ENCODE peak calls at places on chromosome 10, in four cellular contexts. One of them, this sample, is unnamed.

GRCh38 chr10:48468130-48468790 is 136.6 kb downstream of the ARHGAP22 start:
- DNase-seq in CD4-positive, CD25-positive, alpha-beta regulatory T cell: no peak
- DNase-seq in breast epithelium: peak
- DNase-seq in cardiac muscle cell: no peak
- DNase-seq in this sample: no peak

GRCh38 chr10:30134546-30134945 is 75.2 kb upstream of the JCAD start:
- DNase-seq in CD4-positive, CD25-positive, alpha-beta regulatory T cell: no peak
- DNase-seq in breast epithelium: no peak
- DNase-seq in cardiac muscle cell: no peak
- DNase-seq in this sample: no peak

GRCh38 chr10:75137533-75138438 is 26.3 kb downstream of the SAMD8 start:
- DNase-seq in CD4-positive, CD25-positive, alpha-beta regulatory T cell: peak
- DNase-seq in breast epithelium: no peak
- DNase-seq in cardiac muscle cell: peak
- DNase-seq in this sample: no peak

GRCh38 chr10:8360365-8360764 is 305.9 kb downstream of the GATA3 start:
- DNase-seq in CD4-positive, CD25-positive, alpha-beta regulatory T cell: peak
- DNase-seq in breast epithelium: no peak
- DNase-seq in cardiac muscle cell: no peak
- DNase-seq in this sample: no peak

GRCh38 chr10:59606551-59606961 is 103.1 kb downstream of the SLC16A9 start:
- DNase-seq in CD4-positive, CD25-positive, alpha-beta regulatory T cell: no peak
- DNase-seq in breast epithelium: no peak
- DNase-seq in cardiac muscle cell: peak
- DNase-seq in this sample: no peak

GRCh38 chr10:49115015-49115795 is at the start of gene VSTM4:
- DNase-seq in CD4-positive, CD25-positive, alpha-beta regulatory T cell: no peak
- DNase-seq in breast epithelium: no peak
- DNase-seq in cardiac muscle cell: peak
- DNase-seq in this sample: peak

GRCh38 chr10:123885406-123886164 is 6.0 kb downstream of the CPXM2 start:
- DNase-seq in CD4-positive, CD25-positive, alpha-beta regulatory T cell: no peak
- DNase-seq in breast epithelium: no peak
- DNase-seq in cardiac muscle cell: no peak
- DNase-seq in this sample: no peak

GRCh38 chr10:75261813-75262725 is 26.3 kb upstream of the COMTD1 start:
- DNase-seq in CD4-positive, CD25-positive, alpha-beta regulatory T cell: no peak
- DNase-seq in breast epithelium: no peak
- DNase-seq in cardiac muscle cell: no peak
- DNase-seq in this sample: no peak

GRCh38 chr10:46547881-46548780 is 8.3 kb downstream of the GPRIN2 start:
- DNase-seq in CD4-positive, CD25-positive, alpha-beta regulatory T cell: no peak
- DNase-seq in breast epithelium: no peak
- DNase-seq in cardiac muscle cell: no peak
- DNase-seq in this sample: no peak

GRCh38 chr10:87978166-87978565 is 114.7 kb downstream of the PTEN start:
- DNase-seq in CD4-positive, CD25-positive, alpha-beta regulatory T cell: no peak
- DNase-seq in breast epithelium: no peak
- DNase-seq in cardiac muscle cell: no peak
- DNase-seq in this sample: no peak

GRCh38 chr10:62019013-62019684 is 117.7 kb downstream of the ARID5B start:
- DNase-seq in CD4-positive, CD25-positive, alpha-beta regulatory T cell: no peak
- DNase-seq in breast epithelium: no peak
- DNase-seq in cardiac muscle cell: peak
- DNase-seq in this sample: no peak

GRCh38 chr10:454860-455259 is 234.6 kb downstream of the DIP2C start:
- DNase-seq in CD4-positive, CD25-positive, alpha-beta regulatory T cell: peak
- DNase-seq in breast epithelium: no peak
- DNase-seq in cardiac muscle cell: peak
- DNase-seq in this sample: no peak

GRCh38 chr10:451021-451471 is 238.4 kb downstream of the DIP2C start:
- DNase-seq in CD4-positive, CD25-positive, alpha-beta regulatory T cell: peak
- DNase-seq in breast epithelium: no peak
- DNase-seq in cardiac muscle cell: no peak
- DNase-seq in this sample: no peak

GRCh38 chr10:451856-452255 is 237.6 kb downstream of the DIP2C start:
- DNase-seq in CD4-positive, CD25-positive, alpha-beta regulatory T cell: no peak
- DNase-seq in breast epithelium: no peak
- DNase-seq in cardiac muscle cell: no peak
- DNase-seq in this sample: no peak

GRCh38 chr10:450463-450862 is 239.0 kb downstream of the DIP2C start:
- DNase-seq in CD4-positive, CD25-positive, alpha-beta regulatory T cell: no peak
- DNase-seq in breast epithelium: no peak
- DNase-seq in cardiac muscle cell: no peak
- DNase-seq in this sample: no peak

DNA sequence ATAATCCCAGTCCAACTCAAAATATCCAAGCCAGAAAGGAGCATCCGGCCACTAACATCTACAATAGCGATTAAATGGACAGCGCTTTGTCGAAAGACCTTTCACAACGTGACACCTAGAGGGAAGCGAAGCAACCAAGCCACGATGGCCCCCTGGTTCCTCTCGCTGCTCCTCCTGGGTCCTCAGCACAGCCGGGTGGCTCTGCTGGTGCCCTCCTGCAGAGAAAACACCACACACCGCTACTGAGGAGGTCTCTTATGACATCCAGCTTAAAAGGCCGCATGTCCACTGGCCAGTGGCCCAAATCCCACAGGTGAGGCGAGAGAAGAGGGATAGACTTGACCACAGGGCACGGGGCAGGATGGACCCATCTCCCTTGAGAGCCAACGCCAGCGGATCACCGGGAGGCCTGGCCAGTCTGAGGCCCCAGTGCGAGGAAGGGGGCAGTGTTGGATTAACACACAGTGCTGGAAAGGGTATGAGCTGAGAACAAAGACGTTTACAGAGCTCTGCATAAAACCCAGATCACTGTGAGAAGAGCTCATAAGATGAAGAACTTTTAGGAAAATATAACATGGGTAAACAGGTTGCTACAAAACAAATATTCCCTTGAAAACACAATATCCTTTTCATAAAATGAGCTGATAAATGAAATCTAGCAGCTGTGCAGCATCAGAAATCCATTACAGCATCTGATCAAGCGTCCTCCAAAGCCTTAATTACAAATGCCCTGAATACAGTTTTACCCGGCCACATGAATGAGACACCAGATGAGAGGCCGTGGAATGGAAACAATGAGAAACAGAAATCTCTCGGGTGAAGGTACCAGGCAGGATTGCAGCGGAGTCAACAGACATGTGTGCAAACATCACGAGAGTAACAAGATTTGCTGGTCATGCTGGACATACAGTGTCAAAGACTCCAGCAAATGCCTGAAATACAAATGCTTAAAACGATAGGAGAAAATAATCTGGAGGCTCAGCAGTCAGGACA is 236.7 kb downstream of the DIP2C start:
- DNase-seq in CD4-positive, CD25-positive, alpha-beta regulatory T cell: no peak
- DNase-seq in breast epithelium: no peak
- DNase-seq in cardiac muscle cell: no peak
- DNase-seq in this sample: peak
- H3K27ac ChIP-seq in CD4-positive, CD25-positive, alpha-beta regulatory T cell: no peak
- H3K27ac ChIP-seq in breast epithelium: no peak
- H3K27ac ChIP-seq in cardiac muscle cell: no peak
- H3K27ac ChIP-seq in this sample: peak

GRCh38 chr10:113062977-113063967 is 113.2 kb downstream of the TCF7L2 start:
- DNase-seq in CD4-positive, CD25-positive, alpha-beta regulatory T cell: no peak
- DNase-seq in breast epithelium: no peak
- DNase-seq in cardiac muscle cell: peak
- DNase-seq in this sample: no peak
- H3K27ac ChIP-seq in CD4-positive, CD25-positive, alpha-beta regulatory T cell: no peak
- H3K27ac ChIP-seq in breast epithelium: peak
- H3K27ac ChIP-seq in cardiac muscle cell: peak
- H3K27ac ChIP-seq in this sample: no peak

GRCh38 chr10:35712486-35712885 is 70.4 kb upstream of the FZD8 start:
- DNase-seq in CD4-positive, CD25-positive, alpha-beta regulatory T cell: no peak
- DNase-seq in breast epithelium: no peak
- DNase-seq in cardiac muscle cell: no peak
- DNase-seq in this sample: no peak

GRCh38 chr10:35706959-35707358 is 64.9 kb upstream of the FZD8 start:
- DNase-seq in CD4-positive, CD25-positive, alpha-beta regulatory T cell: no peak
- DNase-seq in breast epithelium: no peak
- DNase-seq in cardiac muscle cell: no peak
- DNase-seq in this sample: no peak

GRCh38 chr10:35716776-35717175 is 74.7 kb upstream of the FZD8 start:
- DNase-seq in CD4-positive, CD25-positive, alpha-beta regulatory T cell: no peak
- DNase-seq in breast epithelium: no peak
- DNase-seq in cardiac muscle cell: no peak
- DNase-seq in this sample: no peak

GRCh38 chr10:35707642-35708425 is 65.7 kb upstream of the FZD8 start:
- DNase-seq in CD4-positive, CD25-positive, alpha-beta regulatory T cell: no peak
- DNase-seq in breast epithelium: no peak
- DNase-seq in cardiac muscle cell: no peak
- DNase-seq in this sample: no peak

DNA sequence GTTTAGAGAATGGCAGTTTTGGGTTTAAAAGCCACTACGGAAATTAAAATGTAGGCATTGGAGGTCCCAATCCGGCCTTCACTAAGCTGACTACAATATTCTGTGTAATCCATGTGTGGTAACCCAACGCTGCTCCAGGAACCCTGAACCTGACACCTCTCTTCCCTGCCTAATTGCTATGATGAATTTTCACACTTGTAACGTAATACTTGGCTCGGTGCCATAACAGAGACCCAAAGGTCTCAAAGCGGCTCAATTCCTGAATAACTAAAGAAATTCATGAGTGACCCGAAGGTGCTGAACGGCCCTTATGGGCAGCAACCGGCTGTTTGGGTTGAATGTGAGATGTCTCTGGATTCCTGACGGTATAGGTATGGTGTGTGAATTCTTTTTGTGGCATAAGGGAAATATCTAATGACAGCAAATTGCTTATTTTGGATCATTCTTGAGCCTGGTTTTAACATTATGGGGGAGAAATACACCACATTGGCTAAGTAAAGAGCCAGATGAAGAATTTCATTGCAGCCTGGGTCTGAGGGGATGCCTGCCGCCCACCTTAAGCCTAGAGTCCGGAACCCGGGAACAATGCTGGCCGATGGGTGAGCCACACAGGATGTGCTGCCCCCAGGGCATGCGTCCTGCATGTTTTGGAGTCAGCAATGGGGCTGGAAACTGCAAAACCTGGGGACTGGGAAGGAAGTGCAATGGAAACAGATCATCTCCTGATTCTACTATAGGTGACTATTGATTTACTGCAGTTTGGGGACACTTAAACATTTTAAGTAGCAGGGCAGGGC is 69.7 kb upstream of the FZD8 start:
- DNase-seq in CD4-positive, CD25-positive, alpha-beta regulatory T cell: no peak
- DNase-seq in breast epithelium: no peak
- DNase-seq in cardiac muscle cell: no peak
- DNase-seq in this sample: no peak
- H3K27ac ChIP-seq in CD4-positive, CD25-positive, alpha-beta regulatory T cell: no peak
- H3K27ac ChIP-seq in breast epithelium: no peak
- H3K27ac ChIP-seq in cardiac muscle cell: no peak
- H3K27ac ChIP-seq in this sample: no peak

DNA sequence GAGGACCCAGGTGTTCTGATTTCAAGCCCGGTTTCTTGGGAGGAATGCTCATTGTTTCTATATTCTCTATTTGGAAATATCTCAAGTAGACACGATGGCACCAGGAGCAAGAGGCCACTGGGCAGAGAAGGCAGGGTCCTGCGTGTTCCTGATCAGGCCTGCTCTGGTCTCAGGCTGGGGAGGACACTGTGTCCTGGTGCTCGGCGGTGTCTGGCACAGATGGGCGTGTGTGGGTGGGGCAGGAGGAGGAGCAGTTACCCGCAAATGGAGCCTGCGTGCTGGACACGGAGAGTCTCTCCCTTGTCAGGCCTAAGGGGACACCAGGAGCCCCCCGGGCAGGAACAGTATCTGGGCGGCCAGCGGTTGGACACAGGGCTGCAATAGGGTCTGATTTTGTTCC is 25.9 kb upstream of the GOLGA7B start:
- DNase-seq in CD4-positive, CD25-positive, alpha-beta regulatory T cell: no peak
- DNase-seq in breast epithelium: no peak
- DNase-seq in cardiac muscle cell: no peak
- DNase-seq in this sample: no peak
- H3K27ac ChIP-seq in CD4-positive, CD25-positive, alpha-beta regulatory T cell: no peak
- H3K27ac ChIP-seq in breast epithelium: no peak
- H3K27ac ChIP-seq in cardiac muscle cell: no peak
- H3K27ac ChIP-seq in this sample: no peak

DNA sequence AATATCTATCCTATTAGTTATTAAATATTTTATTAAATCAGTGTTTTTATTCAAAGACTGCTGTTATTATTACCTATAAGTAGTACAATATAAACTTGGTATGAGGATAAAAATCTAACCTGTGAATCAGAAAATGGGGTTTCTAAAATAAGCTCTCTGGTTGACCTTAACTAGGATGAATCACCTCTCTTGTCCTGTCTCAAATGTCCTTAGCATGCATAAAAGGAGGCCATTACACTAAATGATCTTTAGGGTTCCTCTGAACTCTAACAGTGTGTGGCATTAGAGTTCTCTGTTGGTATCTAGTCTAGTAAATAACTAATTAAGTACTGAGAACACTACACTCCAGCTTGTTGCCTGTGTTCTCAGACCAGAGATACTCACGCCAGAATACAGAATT is 143.1 kb upstream of the LRRTM3 start:
- DNase-seq in CD4-positive, CD25-positive, alpha-beta regulatory T cell: no peak
- DNase-seq in breast epithelium: no peak
- DNase-seq in cardiac muscle cell: no peak
- DNase-seq in this sample: no peak
- H3K27ac ChIP-seq in CD4-positive, CD25-positive, alpha-beta regulatory T cell: no peak
- H3K27ac ChIP-seq in breast epithelium: no peak
- H3K27ac ChIP-seq in cardiac muscle cell: no peak
- H3K27ac ChIP-seq in this sample: no peak

GRCh38 chr10:79483948-79484347 is 28.4 kb upstream of the EIF5AL1 start:
- DNase-seq in CD4-positive, CD25-positive, alpha-beta regulatory T cell: no peak
- DNase-seq in breast epithelium: no peak
- DNase-seq in cardiac muscle cell: peak
- DNase-seq in this sample: no peak
- H3K27ac ChIP-seq in CD4-positive, CD25-positive, alpha-beta regulatory T cell: no peak
- H3K27ac ChIP-seq in breast epithelium: peak
- H3K27ac ChIP-seq in cardiac muscle cell: no peak
- H3K27ac ChIP-seq in this sample: no peak

GRCh38 chr10:37947526-37947925 is 28.9 kb downstream of the ZNF25 start:
- DNase-seq in CD4-positive, CD25-positive, alpha-beta regulatory T cell: no peak
- DNase-seq in breast epithelium: no peak
- DNase-seq in cardiac muscle cell: no peak
- DNase-seq in this sample: no peak
- H3K27ac ChIP-seq in CD4-positive, CD25-positive, alpha-beta regulatory T cell: no peak
- H3K27ac ChIP-seq in breast epithelium: no peak
- H3K27ac ChIP-seq in cardiac muscle cell: no peak
- H3K27ac ChIP-seq in this sample: no peak

DNA sequence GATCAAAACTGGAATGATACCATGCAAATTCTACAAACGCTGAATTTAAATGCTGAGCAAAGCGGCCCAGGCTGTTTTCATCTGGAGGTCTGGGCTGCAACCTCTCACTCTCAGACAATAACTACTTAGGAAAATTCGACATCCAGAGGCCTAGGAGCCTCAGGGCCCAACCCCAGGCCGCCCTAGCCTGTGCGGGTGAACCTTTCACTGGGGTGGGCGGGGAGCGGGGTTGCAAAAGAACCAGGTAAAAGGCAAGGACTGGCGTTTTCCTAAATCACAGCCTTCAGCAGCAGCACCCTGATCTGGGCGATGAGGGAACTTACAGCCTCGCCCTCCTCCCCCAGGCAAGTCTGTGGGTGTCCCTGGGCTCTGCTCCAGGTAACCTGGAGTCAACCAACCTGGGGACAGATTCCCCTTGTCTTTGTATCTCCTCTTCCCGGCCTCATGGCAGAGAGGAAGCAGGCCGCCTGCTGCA is 33.4 kb downstream of the CALML5 start:
- DNase-seq in CD4-positive, CD25-positive, alpha-beta regulatory T cell: no peak
- DNase-seq in breast epithelium: no peak
- DNase-seq in cardiac muscle cell: no peak
- DNase-seq in this sample: no peak
- H3K27ac ChIP-seq in CD4-positive, CD25-positive, alpha-beta regulatory T cell: no peak
- H3K27ac ChIP-seq in breast epithelium: peak
- H3K27ac ChIP-seq in cardiac muscle cell: peak
- H3K27ac ChIP-seq in this sample: no peak